ENCODE peak calls at places on chromosomes 1 and 21, in five cellular contexts. B is H1, C is dorsolateral prefrontal cortex, Z is astrocyte of the spinal cord, D is fibroblast of mammary gland. E is an unnamed sample.
A peak's percentile ranks its signal among the peaks of the same experiment; 100 is the strongest.

GRCh38 chr1:68800182-68800581 is 303.3 kb upstream of the DEPDC1 start:
- DNase-seq in B (no peak), C (no peak), Z (no peak), D (no peak), E (no peak)

GRCh38 chr1:64363116-64363515 is 106.8 kb upstream of the CACHD1 start:
- DNase-seq in B (no peak), C (no peak), Z (no peak), D (no peak), E (no peak)

GRCh38 chr1:67947114-67947513 is 103.3 kb downstream of the DIRAS3 start:
- DNase-seq in B (no peak), C (no peak), Z (no peak), D (no peak), E (no peak)

GRCh38 chr1:203986887-203987461 is 85.9 kb upstream of the SOX13 start:
- DNase-seq in B (no peak), C (no peak), Z (no peak), D (no peak), E (no peak)

GRCh38 chr21:10464975-10465374 is 56.4 kb upstream of the TPTE start:
- DNase-seq in B (no peak), C (no peak), Z (no peak), D (no peak), E (no peak)

GRCh38 chr1:53254011-53254640 is 15.8 kb upstream of the MAGOH start:
- DNase-seq in B (no peak), C (no peak), Z (no peak), D (peak; percentile 46), E (no peak)

GRCh38 chr21:29196021-29196663 is 65.7 kb downstream of the MAP3K7CL start:
- DNase-seq in B (peak; percentile 5), C (no peak), Z (peak; percentile 89), D (peak; percentile 96), E (peak; percentile 94)

GRCh38 chr21:25963186-25963585 is 207.4 kb downstream of the APP start:
- DNase-seq in B (no peak), C (no peak), Z (peak; percentile 78), D (peak; percentile 63), E (peak; percentile 88)

GRCh38 chr1:204326891-204327290 is 32.8 kb downstream of the PLEKHA6 start:
- DNase-seq in B (no peak), C (no peak), Z (no peak), D (no peak), E (no peak)

GRCh38 chr1:115647507-115647906 is 5.7 kb downstream of the VANGL1 start:
- DNase-seq in B (no peak), C (no peak), Z (no peak), D (no peak), E (no peak)

GRCh38 chr1:169086603-169087455 is 19.7 kb upstream of the ATP1B1 start:
- DNase-seq in B (no peak), C (no peak), Z (peak; percentile 42), D (no peak), E (no peak)

GRCh38 chr1:35808376-35809155 is 750 bp downstream of the AGO4 start:
- DNase-seq in B (no peak), C (no peak), Z (peak; percentile 19), D (no peak), E (peak; percentile 26)

GRCh38 chr1:168728452-168729404 is at the start of gene DPT:
- DNase-seq in B (no peak), C (no peak), Z (no peak), D (peak; percentile 96), E (peak; percentile 33)

GRCh38 chr21:30408782-30409494 is 13.1 kb downstream of the KRTAP13-1 start:
- DNase-seq in B (peak; percentile 95), C (no peak), Z (peak; percentile 44), D (peak; percentile 84), E (peak; percentile 91)

GRCh38 chr1:65045022-65045786 is 78.9 kb upstream of the JAK1 start:
- DNase-seq in B (no peak), C (no peak), Z (no peak), D (no peak), E (no peak)

GRCh38 chr21:43347864-43348766 is 78.8 kb downstream of the SIK1 start:
- DNase-seq in B (no peak), C (no peak), Z (no peak), D (no peak), E (no peak)

GRCh38 chr1:41758490-41758889 is 160.2 kb downstream of the HIVEP3 start:
- DNase-seq in B (no peak), C (no peak), Z (peak; percentile 39), D (peak; percentile 80), E (no peak)

GRCh38 chr1:69312055-69312732 is 255.5 kb upstream of the LRRC7 start:
- DNase-seq in B (peak; percentile 59), C (no peak), Z (no peak), D (no peak), E (no peak)

GRCh38 chr1:161777250-161777649 is 11.1 kb downstream of the ATF6 start:
- DNase-seq in B (no peak), C (no peak), Z (no peak), D (no peak), E (no peak)

GRCh38 chr1:116764906-116765862 is 11.0 kb downstream of the CD2 start:
- DNase-seq in B (no peak), C (no peak), Z (no peak), D (no peak), E (no peak)

GRCh38 chr1:233613252-233614172 is at the start of gene KCNK1:
- DNase-seq in B (peak; percentile 41), C (peak; percentile 37), Z (peak; percentile 88), D (peak; percentile 95), E (peak; percentile 97)

GRCh38 chr1:19676438-19676922 is 11.8 kb downstream of the HTR6 start:
- DNase-seq in B (peak; percentile 25), C (no peak), Z (peak; percentile 53), D (peak; percentile 96), E (peak; percentile 86)

GRCh38 chr1:86159800-86160199 is 3.2 kb upstream of the COL24A1 start:
- DNase-seq in B (no peak), C (no peak), Z (no peak), D (no peak), E (no peak)

GRCh38 chr1:237098517-237098916 is 56.5 kb downstream of the RYR2 start:
- DNase-seq in B (no peak), C (no peak), Z (no peak), D (no peak), E (no peak)

GRCh38 chr1:43273708-43274107 is 3.9 kb downstream of the TMEM125 start:
- DNase-seq in B (no peak), C (no peak), Z (no peak), D (no peak), E (no peak)

GRCh38 chr1:30085814-30086770 is 637.3 kb downstream of the MATN1 start:
- DNase-seq in B (peak; percentile 57), C (peak; percentile 50), Z (peak; percentile 74), D (peak; percentile 17), E (peak; percentile 15)

GRCh38 chr1:30084909-30085571 is 638.3 kb downstream of the MATN1 start:
- DNase-seq in B (no peak), C (no peak), Z (no peak), D (no peak), E (no peak)

GRCh38 chr1:30090421-30090820 is 633.0 kb downstream of the MATN1 start:
- DNase-seq in B (no peak), C (no peak), Z (no peak), D (no peak), E (no peak)

GRCh38 chr1:30088594-30089556 is 634.5 kb downstream of the MATN1 start:
- DNase-seq in B (no peak), C (no peak), Z (no peak), D (no peak), E (peak; percentile 36)

DNA sequence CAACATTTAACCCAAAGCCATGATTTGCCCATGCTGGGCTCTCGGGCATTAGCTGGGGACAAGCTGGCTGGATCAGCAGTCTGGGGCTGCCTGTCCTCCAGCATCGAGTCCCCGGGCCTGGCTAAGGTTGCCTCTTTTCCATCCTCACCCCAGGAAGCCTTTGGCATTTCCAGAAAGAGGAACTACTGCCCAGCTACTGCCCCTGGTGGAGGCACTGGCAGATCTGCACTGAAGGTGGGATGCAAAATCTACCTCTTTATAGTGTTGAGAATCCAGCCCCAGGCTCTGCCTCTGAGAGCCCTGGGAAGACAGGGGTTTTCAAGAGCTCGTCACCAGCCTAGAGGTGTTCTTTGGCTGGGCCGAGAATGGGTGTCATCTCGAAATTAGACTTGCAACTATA is 635.9 kb downstream of the MATN1 start:
- DNase-seq in B (peak; percentile 19), C (no peak), Z (no peak), D (no peak), E (no peak)
- TF ChIP-seq CTCF in B (peak; percentile 58), C (peak; percentile 7), Z (peak; percentile 48), D (peak; percentile 39), E (peak; percentile 20)

DNA sequence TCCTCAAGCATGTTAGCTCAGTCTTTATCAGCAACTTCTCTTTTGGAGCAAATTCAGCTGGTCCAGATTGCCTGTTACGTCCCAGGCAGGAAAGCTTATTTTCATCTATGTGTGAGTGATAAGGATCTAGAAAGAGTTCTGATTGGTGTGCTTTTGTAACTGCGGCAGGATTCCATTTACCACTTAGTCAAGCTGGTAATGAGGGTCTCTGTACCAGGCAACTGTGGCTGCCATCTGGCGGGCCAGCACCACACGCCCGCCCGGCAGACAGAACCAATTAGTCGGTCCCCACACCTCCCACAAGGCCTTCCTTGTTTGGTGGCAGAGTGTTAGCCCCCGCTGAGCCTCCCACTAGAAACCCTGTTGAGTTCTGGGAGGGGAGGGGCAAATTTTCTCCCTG is 20.9 kb downstream of the C1orf87 start:
- DNase-seq in B (no peak), C (no peak), Z (no peak), D (no peak), E (no peak)
- TF ChIP-seq CTCF in B (no peak), C (no peak), Z (no peak), D (no peak), E (no peak)

DNA sequence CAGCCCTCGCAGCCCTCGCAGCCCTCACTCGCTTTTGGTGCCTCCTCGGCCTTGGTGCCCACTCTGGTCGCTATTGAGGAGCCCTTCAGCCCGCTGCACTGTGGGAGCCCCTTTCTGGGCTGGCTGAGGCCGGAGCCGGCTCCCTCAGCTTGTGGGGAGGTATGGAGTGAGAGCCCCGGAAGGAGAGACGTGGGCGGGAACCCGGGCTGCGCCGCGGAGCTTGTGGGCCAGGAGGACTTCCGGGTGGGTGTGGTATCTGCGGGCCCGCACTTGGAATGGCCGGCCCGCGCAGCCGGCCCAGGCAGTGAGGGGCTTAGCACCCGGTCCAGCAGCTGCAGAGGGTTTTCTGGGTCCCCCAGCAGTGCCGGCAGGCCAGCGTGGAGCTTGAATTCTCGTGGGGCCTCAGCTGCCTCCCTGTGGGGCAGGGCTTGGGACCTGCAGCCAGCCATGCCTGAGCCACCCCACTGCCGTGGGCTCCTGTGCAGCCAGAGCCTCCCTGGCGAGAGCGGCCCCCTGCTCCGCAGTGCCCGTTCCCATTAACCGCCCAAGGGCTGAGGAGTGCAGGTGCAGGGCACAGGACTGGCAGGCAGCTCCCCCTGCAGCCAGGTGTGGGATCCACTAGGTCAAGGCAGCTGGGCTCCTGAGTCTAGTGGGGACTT is 9.9 kb upstream of the CFHR2 start:
- DNase-seq in B (peak; percentile 34), C (no peak), Z (no peak), D (no peak), E (no peak)
- TF ChIP-seq CTCF in B (peak; percentile 50), C (no peak), Z (no peak), D (no peak), E (no peak)

GRCh38 chr21:36732217-36732616 is 33.3 kb downstream of the SIM2 start:
- DNase-seq in B (no peak), C (no peak), Z (no peak), D (no peak), E (no peak)

GRCh38 chr21:36730291-36731281 is 31.7 kb downstream of the SIM2 start:
- DNase-seq in B (no peak), C (no peak), Z (no peak), D (no peak), E (no peak)

GRCh38 chr21:36727886-36728285 is 29.0 kb downstream of the SIM2 start:
- DNase-seq in B (no peak), C (no peak), Z (no peak), D (no peak), E (no peak)

GRCh38 chr21:36728371-36729111 is 29.6 kb downstream of the SIM2 start:
- DNase-seq in B (no peak), C (peak; percentile 7), Z (no peak), D (no peak), E (no peak)

GRCh38 chr21:36729301-36729970 is 30.5 kb downstream of the SIM2 start:
- DNase-seq in B (no peak), C (peak; percentile 2), Z (no peak), D (no peak), E (no peak)
- TF ChIP-seq CTCF in B (no peak), C (no peak), Z (no peak), D (no peak), E (no peak)